ENCODE peak calls at places on chromosomes 1 and 21, in ten cellular contexts. V is psoas muscle, M is AG04450, X is IMR-90, B is A673, I is colonic mucosa, A is LNCaP clone FGC, E is cardiac fibroblast, D is GM06990, Y is sigmoid colon. N is an unnamed sample.

GRCh38 chr1:41341756-41342562 is 19.3 kb upstream of the FOXO6 start:
- DNase-seq in B (peak; percentile 70), I (peak; percentile 65), M (no peak), A (no peak), V (no peak), Y (no peak), X (no peak), E (peak; percentile 38), D (no peak), N (no peak)

GRCh38 chr1:76865696-76866291 is 1.5 kb upstream of the ST6GALNAC5 start:
- DNase-seq in Y (no peak), V (no peak), E (no peak), I (no peak), M (no peak), B (no peak), X (no peak), D (no peak), A (no peak), N (no peak)

GRCh38 chr1:87180682-87181081 is 148.0 kb upstream of the LMO4 start:
- DNase-seq in I (no peak), X (no peak), B (no peak), A (no peak), Y (no peak), E (no peak), D (no peak), V (peak; percentile 53), M (no peak), N (no peak)

GRCh38 chr1:193058529-193059281 is 455 bp downstream of the UCHL5 start:
- DNase-seq in Y (peak; percentile 72), E (peak; percentile 54), A (no peak), I (peak; percentile 63), X (peak; percentile 56), M (no peak), V (no peak), D (peak; percentile 75), B (peak; percentile 73), N (no peak)

GRCh38 chr21:39612233-39613028 is at the start of gene B3GALT5:
- DNase-seq in D (no peak), M (no peak), E (no peak), I (peak; percentile 58), Y (no peak), A (no peak), V (no peak), X (no peak), B (peak; percentile 11), N (no peak)

GRCh38 chr1:246836169-246836568 is 95.6 kb downstream of the AHCTF1 start:
- DNase-seq in M (no peak), A (no peak), Y (no peak), E (peak; percentile 24), X (peak; percentile 48), B (no peak), D (no peak), V (no peak), I (no peak), N (no peak)

GRCh38 chr1:222618001-222618879 is at the start of gene MIA3:
- DNase-seq in Y (peak; percentile 67), D (peak; percentile 47), M (no peak), E (no peak), V (peak; percentile 92), X (peak; percentile 10), B (peak; percentile 13), I (peak; percentile 84), A (no peak), N (no peak)

GRCh38 chr1:198622532-198623218 is 16.2 kb upstream of the PTPRC start:
- DNase-seq in X (no peak), Y (no peak), E (no peak), V (no peak), B (no peak), A (no peak), M (no peak), D (peak; percentile 38), I (no peak), N (no peak)

GRCh38 chr1:6380037-6380436 is 13.5 kb downstream of the ACOT7 start:
- DNase-seq in E (no peak), Y (no peak), M (no peak), X (no peak), D (no peak), V (no peak), I (no peak), B (no peak), A (no peak), N (no peak)

GRCh38 chr1:6373961-6374720 is 19.4 kb downstream of the ACOT7 start:
- DNase-seq in A (peak; percentile 65), V (no peak), X (no peak), B (no peak), Y (no peak), M (no peak), E (no peak), I (peak; percentile 53), D (no peak), N (no peak)

GRCh38 chr1:6384135-6384534 is 9.4 kb downstream of the ACOT7 start:
- DNase-seq in A (no peak), V (no peak), I (no peak), Y (no peak), E (no peak), D (no peak), M (no peak), X (no peak), B (no peak), N (no peak)

DNA sequence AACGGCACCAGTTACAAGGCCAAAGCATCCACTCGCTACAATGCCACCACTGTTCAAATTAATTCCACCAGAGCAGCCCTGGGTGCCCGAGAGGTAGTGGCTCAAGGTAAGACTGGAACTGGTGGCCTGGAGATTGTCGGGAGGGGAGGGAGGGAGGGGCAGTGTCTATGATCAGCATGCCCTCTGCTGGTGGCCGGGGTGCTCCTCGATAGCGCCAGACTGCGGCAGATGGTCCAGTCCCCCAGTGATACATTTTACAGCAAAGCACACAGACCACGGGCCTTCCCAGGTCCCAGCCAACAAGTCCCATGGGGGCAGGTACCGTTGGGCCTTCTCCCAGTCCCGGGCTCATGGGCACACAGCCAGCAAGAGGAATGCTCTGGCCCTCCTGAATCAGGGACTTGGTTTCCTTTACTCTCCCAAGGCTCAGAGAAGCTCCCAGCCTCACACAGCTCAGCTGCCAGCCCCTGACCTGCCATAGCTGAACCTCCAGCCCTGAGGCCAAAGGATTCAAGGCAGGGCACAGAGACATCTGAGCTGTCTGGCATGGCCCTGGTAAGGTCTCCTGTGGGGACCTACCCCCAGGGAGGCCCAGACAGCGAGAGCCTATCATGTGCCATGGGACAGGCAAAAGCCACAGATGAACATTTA is 15.3 kb downstream of the ACOT7 start:
- DNase-seq in B (no peak), X (no peak), D (no peak), A (no peak), I (no peak), Y (no peak), V (no peak), M (no peak), E (no peak), N (no peak)
- TF ChIP-seq CTCF in B (no peak), X (no peak), D (no peak), A (no peak), I (no peak), Y (no peak), V (no peak), M (peak; percentile 7), E (no peak), N (no peak)

GRCh38 chr1:53060580-53060979 is 1.4 kb upstream of the PODN start:
- DNase-seq in Y (peak; percentile 82), A (no peak), D (no peak), V (no peak), M (peak; percentile 26), X (peak; percentile 81), E (peak; percentile 74), I (no peak), B (no peak), N (no peak)

GRCh38 chr1:53062731-53063591 is 948 bp downstream of the PODN start:
- DNase-seq in V (no peak), I (no peak), B (no peak), E (no peak), D (no peak), A (no peak), X (no peak), M (no peak), Y (peak; percentile 69), N (no peak)

GRCh38 chr1:53063744-53064515 is 1.9 kb downstream of the PODN start:
- DNase-seq in M (no peak), D (no peak), I (no peak), X (no peak), B (no peak), E (no peak), Y (no peak), A (no peak), V (no peak), N (no peak)

GRCh38 chr1:53061859-53062714 is at the start of gene PODN:
- DNase-seq in M (no peak), A (no peak), D (no peak), I (no peak), V (peak; percentile 74), E (peak; percentile 58), B (peak; percentile 37), Y (peak; percentile 86), X (no peak), N (no peak)

DNA sequence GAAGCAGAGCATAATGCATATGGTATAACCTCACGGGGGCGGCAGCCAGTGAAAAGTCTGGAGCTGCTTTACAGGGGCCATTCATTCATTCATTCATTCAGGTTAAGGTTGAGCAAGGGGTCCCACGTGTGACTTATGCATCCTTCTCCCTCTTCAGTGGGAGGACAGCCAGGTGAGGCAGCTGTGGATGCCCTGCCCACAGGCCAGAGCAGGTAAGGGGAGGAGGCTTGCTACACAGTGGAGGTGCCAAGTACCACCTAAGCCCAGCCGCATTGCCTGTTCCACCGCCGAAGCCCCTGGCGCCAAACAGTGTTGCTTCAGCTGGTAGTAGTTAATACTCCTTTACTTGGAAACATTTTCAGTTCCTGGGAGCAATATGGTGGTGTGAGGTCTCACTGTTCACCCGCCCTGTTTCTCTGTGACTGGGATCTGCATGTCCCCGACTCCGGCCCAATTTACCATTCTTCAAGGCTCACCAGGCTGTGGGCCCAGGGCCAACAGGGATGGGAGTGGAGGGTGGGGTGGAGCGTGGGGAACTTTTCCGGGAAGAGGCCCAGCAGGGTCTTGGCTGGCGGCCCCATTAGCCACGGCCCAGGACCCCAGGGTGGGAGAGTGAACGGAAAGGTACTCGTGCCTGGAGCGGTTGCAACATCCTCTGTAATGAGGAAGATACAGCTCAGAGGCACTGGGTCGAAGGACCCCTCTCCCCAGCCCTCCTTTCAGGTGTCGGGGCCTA is 722 bp upstream of the PODN start:
- DNase-seq in A (no peak), M (no peak), E (peak; percentile 70), V (peak; percentile 75), Y (peak; percentile 88), X (no peak), B (no peak), I (no peak), D (no peak), N (no peak)
- H3K4me3 ChIP-seq in A (no peak overlapping the region), M (peak overlapping the region; percentile 74), E (peak overlapping the region; percentile 78), V (peak overlapping the region; percentile 67), Y (peak overlapping the region; percentile 94), X (peak overlapping the region; percentile 92), B (peak overlapping the region; percentile 60), I (peak overlapping the region; percentile 37), D (no peak overlapping the region), N (peak overlapping the region; percentile 26)

GRCh38 chr1:58626293-58626692 is 49.2 kb upstream of the TACSTD2 start:
- DNase-seq in M (no peak), I (no peak), Y (no peak), V (no peak), D (no peak), A (no peak), E (no peak), B (no peak), X (no peak), N (no peak)
- TF ChIP-seq CTCF in M (no peak), I (no peak), Y (no peak), V (no peak), D (no peak), A (no peak), E (no peak), B (no peak), X (no peak), N (no peak)

GRCh38 chr1:3746389-3746783 is 5.9 kb upstream of the CCDC27 start:
- DNase-seq in E (no peak), I (no peak), V (peak; percentile 61), M (no peak), B (no peak), X (no peak), Y (no peak), D (no peak), A (no peak), N (no peak)

GRCh38 chr1:3747903-3748302 is 4.3 kb upstream of the CCDC27 start:
- DNase-seq in E (no peak), I (no peak), B (no peak), V (peak; percentile 26), X (no peak), A (no peak), M (no peak), D (no peak), Y (no peak), N (no peak)

GRCh38 chr1:3745590-3746381 is 6.5 kb upstream of the CCDC27 start:
- DNase-seq in B (no peak), M (no peak), A (no peak), D (no peak), Y (no peak), V (peak; percentile 38), I (no peak), X (peak; percentile 5), E (no peak), N (no peak)

GRCh38 chr1:3746784-3747521 is 5.3 kb upstream of the CCDC27 start:
- DNase-seq in I (peak; percentile 93), X (peak; percentile 55), V (peak; percentile 95), B (peak; percentile 92), D (peak; percentile 88), A (peak; percentile 67), Y (peak; percentile 93), M (no peak), E (peak; percentile 77), N (no peak)

DNA sequence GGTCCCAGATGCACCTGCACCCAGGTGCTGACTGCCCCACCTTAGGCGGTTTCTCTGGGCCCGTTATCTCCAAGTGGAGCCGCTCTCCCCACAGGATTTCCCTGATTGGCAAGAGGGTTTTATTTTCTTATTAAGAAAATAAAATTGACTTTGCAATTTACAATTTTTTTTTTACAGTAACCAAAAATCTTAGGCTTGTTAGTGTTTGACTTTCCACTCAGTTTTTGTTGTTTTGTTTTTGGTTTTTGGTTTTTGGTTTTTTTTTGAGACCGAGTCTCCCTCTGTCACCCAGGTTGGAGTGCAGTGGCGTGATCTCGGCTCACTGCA is 4.8 kb upstream of the CCDC27 start:
- DNase-seq in E (no peak), M (no peak), A (no peak), Y (no peak), V (no peak), B (no peak), D (no peak), I (no peak), X (no peak), N (no peak)
- H3K4me3 ChIP-seq in E (peak overlapping the region; percentile 69), M (peak overlapping the region; percentile 59), A (peak overlapping the region; percentile 88), Y (peak overlapping the region; percentile 81), V (peak overlapping the region; percentile 91), B (peak overlapping the region; percentile 93), D (peak overlapping the region; percentile 68), I (peak overlapping the region; percentile 66), X (peak overlapping the region; percentile 63), N (peak overlapping the region; percentile 78)